ENCODE peak calls at places on chromosome 1, in ten cellular contexts. G is NCI-H510A treated with DMSO at 0.1 percent for 48 hours; N is CD8-positive, alpha-beta T cell; I is Caco-2; J is AG04450; H is nucleus accumbens; V is CD8-positive, alpha-beta memory T cell; Z is fibroblast of pulmonary artery; K is hypothalamus; M is iris pigment epithelial cell. Q is an unnamed sample.

GRCh38 chr1:160453443-160453842 is 53.1 kb downstream of the VANGL2 start:
- DNase-seq in G (no peak), N (no peak), I (no peak), J (no peak), H (no peak), V (no peak), Z (no peak), K (no peak), M (no peak), Q (no peak)

GRCh38 chr1:228668553-228669400 is 66.5 kb upstream of the RHOU start:
- DNase-seq in G (no peak), N (no peak), I (no peak), J (no peak), H (no peak), V (no peak), Z (peak), K (no peak), M (peak), Q (no peak)

GRCh38 chr1:25641931-25642611 is 25.5 kb downstream of the MAN1C1 start:
- DNase-seq in G (no peak), N (no peak), I (no peak), J (peak), H (no peak), V (peak), Z (peak), K (no peak), M (peak), Q (no peak)

GRCh38 chr1:47444317-47444577 is 6.4 kb downstream of the FOXD2 start:
- DNase-seq in G (no peak), N (no peak), I (no peak), J (no peak), H (no peak), V (no peak), Z (no peak), K (no peak), M (no peak), Q (no peak)

GRCh38 chr1:234875953-234876814 is 252.5 kb downstream of the TOMM20 start:
- DNase-seq in G (peak), N (no peak), I (peak), J (no peak), H (no peak), V (no peak), Z (peak), K (no peak), M (peak), Q (no peak)

GRCh38 chr1:39926343-39926769 is 24.6 kb upstream of the MYCL start:
- DNase-seq in G (no peak), N (no peak), I (no peak), J (no peak), H (no peak), V (no peak), Z (peak), K (no peak), M (no peak), Q (no peak)

GRCh38 chr1:78004719-78005346 is at the start of gene DNAJB4:
- DNase-seq in G (peak), N (peak), I (peak), J (peak), H (peak), V (peak), Z (peak), K (no peak), M (peak), Q (peak)

GRCh38 chr1:246096356-246096755 is 410.7 kb downstream of the SMYD3 start:
- DNase-seq in G (no peak), N (no peak), I (no peak), J (no peak), H (no peak), V (no peak), Z (no peak), K (no peak), M (no peak), Q (no peak)

GRCh38 chr1:2956571-2956970 is 64.7 kb upstream of the ACTRT2 start:
- DNase-seq in G (no peak), N (no peak), I (no peak), J (no peak), H (no peak), V (no peak), Z (no peak), K (no peak), M (no peak), Q (no peak)